ENCODE peak calls at places on chromosomes 16 and 17, in five cellular contexts. H is colonic mucosa; D is CD4-positive, alpha-beta memory T cell; J is effector memory CD4-positive, alpha-beta T cell; U is SK-N-SH. F is an unnamed sample. For H3K9me3, the result is how much of the 10 kb centered on the place peaks cover.

GRCh38 chr17:78107457-78107856 is 21.1 kb downstream of the TMC6 start:
- DNase-seq in H (no peak), D (no peak), J (no peak), U (no peak), F (no peak)

GRCh38 chr16:4172070-4172469 is 55.8 kb upstream of the ADCY9 start:
- DNase-seq in H (no peak), D (no peak), J (no peak), U (no peak), F (no peak)

GRCh38 chr17:48148029-48148759 is 40.6 kb downstream of the SNX11 start:
- DNase-seq in H (no peak), D (no peak), J (no peak), U (peak), F (no peak)

GRCh38 chr17:79949646-79950292 is 85.9 kb downstream of the TBC1D16 start:
- DNase-seq in H (no peak), D (no peak), J (no peak), U (peak), F (no peak)

GRCh38 chr17:13967416-13967815 is 101.9 kb upstream of the COX10 start:
- DNase-seq in H (no peak), D (no peak), J (no peak), U (no peak), F (no peak)

GRCh38 chr16:89375021-89375420 is 115.3 kb downstream of the ANKRD11 start:
- DNase-seq in H (no peak), D (no peak), J (no peak), U (no peak), F (no peak)

GRCh38 chr16:13510425-13511151 is 409.4 kb upstream of the ERCC4 start:
- DNase-seq in H (no peak), D (no peak), J (no peak), U (no peak), F (no peak)

GRCh38 chr17:29292992-29293889 is 707 bp downstream of the NUFIP2 start:
- DNase-seq in H (peak), D (peak), J (peak), U (peak), F (peak)

GRCh38 chr16:24255446-24256352 is at the start of gene CACNG3:
- DNase-seq in H (peak), D (peak), J (peak), U (peak), F (peak)

GRCh38 chr17:8789743-8790142 is 9.4 kb downstream of the MFSD6L start:
- DNase-seq in H (no peak), D (no peak), J (no peak), U (no peak), F (no peak)

GRCh38 chr16:85205747-85206471 is 93.6 kb upstream of the CIBAR2 start:
- DNase-seq in H (no peak), D (no peak), J (no peak), U (peak), F (no peak)

GRCh38 chr17:4101127-4101798 is 41.6 kb downstream of the ZZEF1 start:
- DNase-seq in H (no peak), D (peak), J (peak), U (no peak), F (peak)

GRCh38 chr17:11535231-11535630 is 63.0 kb upstream of the DNAH9 start:
- DNase-seq in H (peak), D (no peak), J (no peak), U (no peak), F (no peak)

GRCh38 chr17:76700627-76701470 is 9.9 kb downstream of the MXRA7 start:
- DNase-seq in H (no peak), D (no peak), J (no peak), U (peak), F (no peak)

GRCh38 chr17:29596811-29597210 is 3.9 kb downstream of the ANKRD13B start:
- DNase-seq in H (no peak), D (no peak), J (no peak), U (no peak), F (no peak)

GRCh38 chr17:21301593-21302550 is 17.4 kb downstream of the MAP2K3 start:
- DNase-seq in H (no peak), D (no peak), J (no peak), U (peak), F (no peak)

GRCh38 chr16:64892843-64893242 is 229.0 kb downstream of the CDH11 start:
- DNase-seq in H (no peak), D (no peak), J (no peak), U (no peak), F (no peak)

GRCh38 chr16:80693553-80693952 is 110.8 kb downstream of the CDYL2 start:
- DNase-seq in H (no peak), D (no peak), J (no peak), U (no peak), F (no peak)

GRCh38 chr17:33291248-33292183 is 1.6 kb downstream of the ASIC2 start:
- DNase-seq in H (peak), D (no peak), J (no peak), U (peak), F (no peak)

GRCh38 chr17:37844158-37844976 is 79.8 kb upstream of the TBC1D3K start:
- DNase-seq in H (peak), D (peak), J (no peak), U (peak), F (peak)

GRCh38 chr17:68004201-68004600 is 7.9 kb upstream of the C17orf58 start:
- DNase-seq in H (no peak), D (no peak), J (no peak), U (no peak), F (no peak)

GRCh38 chr17:70558821-70559220 is 389.5 kb downstream of the KCNJ2 start:
- DNase-seq in H (no peak), D (no peak), J (no peak), U (no peak), F (no peak)

GRCh38 chr16:89601906-89602272 is 11.6 kb upstream of the DPEP1 start:
- DNase-seq in H (no peak), D (no peak), J (no peak), U (no peak), F (no peak)

GRCh38 chr16:53631236-53631635 is 72.4 kb downstream of the RPGRIP1L start:
- DNase-seq in H (no peak), D (no peak), J (no peak), U (no peak), F (no peak)

GRCh38 chr17:72030067-72030899 is 90.5 kb upstream of the SOX9 start:
- DNase-seq in H (peak), D (peak), J (no peak), U (no peak), F (no peak)

GRCh38 chr17:49527927-49528651 is 33.0 kb downstream of the NGFR start:
- DNase-seq in H (no peak), D (no peak), J (no peak), U (peak), F (no peak)

GRCh38 chr17:35312790-35313711 is 60.4 kb downstream of the SLFN11 start:
- DNase-seq in H (peak), D (peak), J (peak), U (peak), F (peak)

GRCh38 chr17:163514-164103 is 17.8 kb downstream of the DOC2B start:
- DNase-seq in H (no peak), D (no peak), J (no peak), U (no peak), F (no peak)

GRCh38 chr16:27486344-27486743 is 63.4 kb downstream of the GTF3C1 start:
- DNase-seq in H (no peak), D (no peak), J (no peak), U (no peak), F (no peak)

GRCh38 chr17:66540131-66540781 is 237.8 kb downstream of the PRKCA start:
- DNase-seq in H (no peak), D (no peak), J (no peak), U (peak), F (no peak)

GRCh38 chr16:57681950-57682728 is 12.5 kb upstream of the DRC7 start:
- DNase-seq in H (no peak), D (no peak), J (no peak), U (no peak), F (no peak)

GRCh38 chr16:57617604-57618111 is 10.8 kb upstream of the ADGRG1 start:
- DNase-seq in H (peak), D (no peak), J (no peak), U (peak), F (no peak)

GRCh38 chr16:9489823-9490467 is 398.5 kb downstream of the HAPSTR1 start:
- DNase-seq in H (no peak), D (no peak), J (no peak), U (no peak), F (no peak)

GRCh38 chr16:54116126-54116525 is 170.5 kb downstream of the IRX3 start:
- DNase-seq in H (no peak), D (no peak), J (no peak), U (peak), F (no peak)

GRCh38 chr17:47404006-47404405 is 80.3 kb downstream of the EFCAB13 start:
- DNase-seq in H (no peak), D (no peak), J (no peak), U (no peak), F (no peak)

GRCh38 chr16:89188064-89188441 is 12.3 kb downstream of the SLC22A31 start:
- DNase-seq in H (no peak), D (no peak), J (no peak), U (no peak), F (no peak)

GRCh38 chr17:45325810-45326209 is 9.0 kb upstream of the MAP3K14 start:
- DNase-seq in H (peak), D (no peak), J (no peak), U (no peak), F (no peak)

GRCh38 chr16:87077750-87078127 is 239.5 kb downstream of the C16orf95 start:
- DNase-seq in H (no peak), D (no peak), J (no peak), U (no peak), F (no peak)

GRCh38 chr16:20507280-20507679 is 56.0 kb downstream of the ACSM2A start:
- DNase-seq in H (no peak), D (no peak), J (no peak), U (no peak), F (no peak)

GRCh38 chr16:20510323-20510722 is 59.0 kb downstream of the ACSM2A start:
- DNase-seq in H (no peak), D (no peak), J (no peak), U (no peak), F (no peak)

DNA sequence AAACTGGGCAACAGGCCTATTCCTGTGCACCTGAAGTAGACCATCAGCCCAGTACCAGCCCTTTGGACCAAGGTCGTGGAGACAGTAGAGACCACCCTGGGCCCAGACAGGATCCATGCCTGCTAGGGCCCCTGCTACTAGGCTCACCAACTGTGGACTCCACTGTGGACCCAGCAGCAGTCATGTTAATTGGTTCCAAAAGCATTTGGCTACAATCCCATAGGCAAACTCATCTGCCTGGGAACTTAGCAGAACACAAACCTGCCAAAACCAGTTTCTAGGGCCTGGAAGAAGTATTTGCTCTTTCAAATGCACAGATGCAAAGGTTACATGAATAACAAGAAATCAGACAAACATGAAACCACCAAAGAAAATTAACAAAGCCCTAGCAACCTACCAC is 53.1 kb downstream of the ACSM2A start:
- DNase-seq in H (no peak), D (no peak), J (no peak), U (no peak), F (no peak)
- H3K9me3 ChIP-seq in H (under half), D (under half), J (under half), U (under half), F (under half)

GRCh38 chr17:64281962-64282752 is 19.1 kb upstream of the TEX2 start:
- DNase-seq in H (peak), D (peak), J (no peak), U (peak), F (no peak)
- H3K9me3 ChIP-seq in H (under half), D (under half), J (under half), U (under half), F (under half)

DNA sequence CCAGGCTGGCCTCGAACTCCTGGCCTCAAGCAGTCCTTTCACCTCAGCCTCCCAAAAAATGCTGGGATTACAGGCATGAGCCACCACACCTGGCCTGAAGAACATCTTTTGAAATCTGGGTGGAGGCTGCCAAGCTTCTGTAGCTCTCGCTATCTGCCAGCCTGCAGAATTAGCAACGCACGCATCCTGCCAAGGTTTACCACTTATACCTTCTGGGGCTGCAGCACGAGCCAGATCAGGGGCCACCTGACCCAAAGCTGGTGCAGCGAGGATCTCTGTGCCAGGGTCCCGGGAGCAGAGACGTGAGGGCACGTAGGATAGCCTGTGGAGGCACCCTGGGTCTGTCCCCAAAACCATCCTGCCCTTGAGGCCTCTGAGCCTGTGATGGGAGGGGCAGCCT is 22.2 kb downstream of the SLC38A8 start:
- DNase-seq in H (no peak), D (no peak), J (no peak), U (no peak), F (no peak)
- H3K9me3 ChIP-seq in H (under half), D (under half), J (under half), U (under half), F (under half)

DNA sequence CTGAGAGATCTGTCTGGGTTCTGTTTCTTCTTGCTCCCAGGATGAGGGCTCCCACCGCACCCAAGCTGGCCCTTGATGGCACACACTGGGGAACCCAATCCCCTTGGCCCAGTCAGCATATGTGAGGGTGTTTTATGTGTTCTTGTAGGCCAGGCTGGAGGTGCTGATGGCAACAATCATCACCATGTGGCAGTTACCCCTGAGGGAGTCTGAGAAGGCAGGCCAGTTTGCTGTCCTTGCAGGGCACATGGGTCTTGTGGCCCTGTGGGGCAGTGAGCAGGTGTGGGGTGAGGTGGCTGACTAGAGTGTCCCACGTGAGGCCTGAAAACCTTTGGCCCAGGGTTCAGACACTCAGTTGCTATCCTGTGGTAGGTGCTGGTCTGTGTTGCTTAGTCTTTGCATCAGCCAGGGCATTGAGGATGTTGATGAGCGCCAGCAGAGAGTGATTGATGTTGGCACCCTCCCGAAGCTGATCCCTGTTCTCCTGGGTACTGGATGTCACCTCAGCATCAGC is 2183.0 kb downstream of the TP53TG3F start:
- DNase-seq in H (no peak), D (no peak), J (no peak), U (no peak), F (no peak)
- H3K9me3 ChIP-seq in H (under half), D (under half), J (under half), U (under half), F (under half)

F was measured in T-helper 17 cell.